ENCODE peak calls at places on chromosomes 2 and 18, in nine cellular contexts. A is SJSA1, O is GM12865, I is kidney, Y is prostate gland, Q is A549, C is colonic mucosa, W is stomach, K is heart right ventricle. S is an unnamed sample.

GRCh38 chr2:23711979-23712755 is 214.8 kb downstream of the ATAD2B start:
- DNase-seq in A (no peak), O (no peak), I (no peak), Y (no peak), Q (no peak), C (no peak), W (no peak), K (peak), S (no peak)

GRCh38 chr2:217182996-217183395 is 323.1 kb upstream of the TNP1 start:
- DNase-seq in A (no peak), O (no peak), I (no peak), Y (no peak), Q (no peak), C (no peak), W (no peak), K (no peak), S (no peak)

GRCh38 chr18:54075681-54076080 is 148.8 kb downstream of the MBD2 start:
- DNase-seq in A (no peak), O (no peak), I (no peak), Y (no peak), Q (no peak), C (no peak), W (no peak), K (no peak), S (no peak)

GRCh38 chr2:100529900-100530299 is 32.9 kb upstream of the PDCL3 start:
- DNase-seq in A (no peak), O (no peak), I (no peak), Y (no peak), Q (no peak), C (no peak), W (no peak), K (no peak), S (no peak)

GRCh38 chr2:96325038-96325883 is at the start of gene ITPRIPL1:
- DNase-seq in A (no peak), O (peak), I (no peak), Y (no peak), Q (no peak), C (no peak), W (no peak), K (peak), S (no peak)

GRCh38 chr2:47664817-47665216 is 118.1 kb upstream of the MSH6 start:
- DNase-seq in A (no peak), O (peak), I (no peak), Y (no peak), Q (peak), C (peak), W (no peak), K (no peak), S (no peak)

GRCh38 chr2:190723397-190724090 is 74.7 kb downstream of the NAB1 start:
- DNase-seq in A (no peak), O (no peak), I (no peak), Y (no peak), Q (no peak), C (no peak), W (no peak), K (no peak), S (no peak)

GRCh38 chr2:152369176-152369860 is 34.3 kb downstream of the FMNL2 start:
- DNase-seq in A (no peak), O (no peak), I (no peak), Y (no peak), Q (no peak), C (no peak), W (no peak), K (no peak), S (no peak)

GRCh38 chr2:187233811-187234210 is 214.2 kb downstream of the CALCRL start:
- DNase-seq in A (no peak), O (no peak), I (no peak), Y (no peak), Q (no peak), C (no peak), W (no peak), K (no peak), S (no peak)

GRCh38 chr2:143473206-143473605 is 344.0 kb downstream of the ARHGAP15 start:
- DNase-seq in A (no peak), O (no peak), I (no peak), Y (no peak), Q (no peak), C (no peak), W (no peak), K (no peak), S (no peak)

GRCh38 chr18:25896178-25896780 is 194.1 kb downstream of the SS18 start:
- DNase-seq in A (no peak), O (peak), I (no peak), Y (peak), Q (peak), C (peak), W (no peak), K (no peak), S (peak)

GRCh38 chr2:24048662-24049484 is 668 bp upstream of the FKBP1B start:
- DNase-seq in A (no peak), O (no peak), I (no peak), Y (no peak), Q (no peak), C (no peak), W (no peak), K (no peak), S (no peak)

GRCh38 chr18:70469916-70470315 is 181.1 kb downstream of the SOCS6 start:
- DNase-seq in A (no peak), O (no peak), I (no peak), Y (no peak), Q (no peak), C (no peak), W (no peak), K (no peak), S (no peak)

GRCh38 chr2:86314125-86314524 is 23.3 kb downstream of the REEP1 start:
- DNase-seq in A (no peak), O (no peak), I (no peak), Y (no peak), Q (no peak), C (no peak), W (peak), K (no peak), S (no peak)

GRCh38 chr2:231129216-231129615 is 4.4 kb upstream of the HTR2B start:
- DNase-seq in A (no peak), O (no peak), I (no peak), Y (no peak), Q (no peak), C (no peak), W (no peak), K (no peak), S (no peak)

GRCh38 chr2:96116424-96116878 is at the start of gene ADRA2B:
- DNase-seq in A (no peak), O (peak), I (peak), Y (peak), Q (peak), C (peak), W (peak), K (peak), S (no peak)

GRCh38 chr2:147026664-147027278 is 818.1 kb upstream of the ACVR2A start:
- DNase-seq in A (no peak), O (no peak), I (no peak), Y (no peak), Q (no peak), C (no peak), W (no peak), K (no peak), S (no peak)

GRCh38 chr2:14418110-14418509 is 214.4 kb upstream of the LRATD1 start:
- DNase-seq in A (no peak), O (peak), I (no peak), Y (no peak), Q (no peak), C (no peak), W (no peak), K (no peak), S (no peak)

GRCh38 chr2:183037660-183038340 is 457 bp downstream of the NCKAP1 start:
- DNase-seq in A (no peak), O (peak), I (no peak), Y (peak), Q (peak), C (peak), W (no peak), K (no peak), S (no peak)

GRCh38 chr2:71715241-71715750 is 261.9 kb downstream of the DYSF start:
- DNase-seq in A (no peak), O (no peak), I (no peak), Y (no peak), Q (no peak), C (no peak), W (no peak), K (no peak), S (no peak)

GRCh38 chr18:69817335-69817935 is 130.2 kb downstream of the CD226 start:
- DNase-seq in A (no peak), O (peak), I (no peak), Y (no peak), Q (no peak), C (no peak), W (no peak), K (no peak), S (no peak)

GRCh38 chr18:47342566-47342965 is 91.1 kb upstream of the SKOR2 start:
- DNase-seq in A (no peak), O (no peak), I (no peak), Y (no peak), Q (no peak), C (no peak), W (no peak), K (no peak), S (no peak)

GRCh38 chr18:47345291-47345690 is 93.8 kb upstream of the SKOR2 start:
- DNase-seq in A (no peak), O (no peak), I (no peak), Y (no peak), Q (no peak), C (no peak), W (no peak), K (no peak), S (no peak)

GRCh38 chr18:47345996-47346395 is 94.5 kb upstream of the SKOR2 start:
- DNase-seq in A (no peak), O (no peak), I (no peak), Y (no peak), Q (no peak), C (no peak), W (no peak), K (no peak), S (no peak)

DNA sequence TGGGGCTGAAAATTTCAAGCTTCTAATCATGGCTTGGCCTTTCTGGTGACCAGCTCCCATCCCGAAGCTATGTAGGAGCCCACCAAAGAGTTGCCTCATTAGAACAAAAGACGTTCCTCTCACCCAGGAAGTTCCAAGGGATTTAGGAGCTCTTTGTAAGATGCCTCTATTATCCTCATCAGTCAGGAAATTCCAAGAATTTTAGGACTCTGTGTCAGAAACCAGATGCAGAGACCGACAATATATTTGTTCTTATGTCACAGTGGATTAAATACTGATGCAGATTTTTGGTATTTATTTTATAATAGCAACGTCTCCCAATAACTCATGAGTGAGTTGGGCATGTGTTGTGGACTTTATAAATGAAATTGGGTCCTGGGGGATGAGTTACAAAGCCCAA is 91.8 kb upstream of the SKOR2 start:
- DNase-seq in A (no peak), O (no peak), I (no peak), Y (no peak), Q (no peak), C (no peak), W (no peak), K (no peak), S (no peak)
- H3K4me3 ChIP-seq in A (no peak), O (no peak), I (no peak), Y (no peak), Q (no peak), C (no peak), W (no peak), K (no peak), S (no peak)

GRCh38 chr2:201248288-201248844 is 12.0 kb upstream of the CASP8 start:
- DNase-seq in A (no peak), O (peak), I (no peak), Y (no peak), Q (no peak), C (no peak), W (no peak), K (no peak), S (no peak)
- H3K4me3 ChIP-seq in A (no peak), O (no peak), I (no peak), Y (no peak), Q (no peak), C (no peak), W (no peak), K (no peak), S (no peak)

GRCh38 chr2:66440011-66440542 is 5.2 kb downstream of the MEIS1 start:
- DNase-seq in A (no peak), O (no peak), I (peak), Y (no peak), Q (no peak), C (no peak), W (no peak), K (peak), S (no peak)

GRCh38 chr2:66438498-66439290 is 3.8 kb downstream of the MEIS1 start:
- DNase-seq in A (no peak), O (no peak), I (no peak), Y (no peak), Q (no peak), C (no peak), W (no peak), K (no peak), S (no peak)

GRCh38 chr2:66439291-66440010 is 4.5 kb downstream of the MEIS1 start:
- DNase-seq in A (no peak), O (no peak), I (peak), Y (no peak), Q (no peak), C (no peak), W (no peak), K (peak), S (no peak)

GRCh38 chr2:66441651-66442365 is 6.9 kb downstream of the MEIS1 start:
- DNase-seq in A (no peak), O (no peak), I (no peak), Y (no peak), Q (no peak), C (no peak), W (no peak), K (no peak), S (no peak)

GRCh38 chr2:66440692-66441091 is 5.8 kb downstream of the MEIS1 start:
- DNase-seq in A (no peak), O (no peak), I (peak), Y (no peak), Q (no peak), C (no peak), W (no peak), K (peak), S (no peak)
- H3K4me3 ChIP-seq in A (no peak), O (no peak), I (peak), Y (peak), Q (no peak), C (peak), W (peak), K (peak), S (no peak)

GRCh38 chr2:211354481-211354880 is 798.1 kb downstream of the CPS1 start:
- DNase-seq in A (no peak), O (no peak), I (no peak), Y (no peak), Q (no peak), C (no peak), W (no peak), K (no peak), S (no peak)
- H3K4me3 ChIP-seq in A (no peak), O (no peak), I (no peak), Y (no peak), Q (no peak), C (no peak), W (no peak), K (no peak), S (no peak)

GRCh38 chr2:78993518-78994148 is 31.9 kb upstream of the REG3G start:
- DNase-seq in A (no peak), O (no peak), I (peak), Y (no peak), Q (no peak), C (no peak), W (no peak), K (no peak), S (no peak)

GRCh38 chr2:78992807-78993517 is 32.5 kb upstream of the REG3G start:
- DNase-seq in A (no peak), O (no peak), I (peak), Y (no peak), Q (no peak), C (peak), W (peak), K (no peak), S (no peak)

GRCh38 chr2:78994789-78995188 is 30.7 kb upstream of the REG3G start:
- DNase-seq in A (no peak), O (no peak), I (no peak), Y (no peak), Q (no peak), C (no peak), W (no peak), K (no peak), S (no peak)

DNA sequence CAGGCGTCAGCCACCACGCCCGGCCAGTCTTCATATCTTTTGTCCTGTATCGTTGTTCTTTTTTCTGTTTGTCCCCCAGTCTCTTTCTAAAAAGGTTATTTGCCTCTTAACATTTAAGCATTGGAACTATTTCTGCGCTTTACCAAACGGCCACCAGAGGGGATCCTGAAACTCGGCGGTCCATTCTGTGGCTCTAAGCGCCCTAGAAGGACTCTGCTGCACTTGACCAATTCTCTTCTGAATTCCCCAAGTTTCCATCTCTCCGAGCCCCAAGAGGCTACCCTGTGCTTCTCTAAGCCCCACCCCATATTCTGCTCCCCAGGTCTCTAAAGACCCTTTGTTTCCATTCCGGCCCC is 33.1 kb upstream of the REG3G start:
- DNase-seq in A (no peak), O (no peak), I (no peak), Y (no peak), Q (peak), C (no peak), W (no peak), K (no peak), S (no peak)
- H3K4me3 ChIP-seq in A (no peak), O (no peak), I (peak), Y (no peak), Q (no peak), C (no peak), W (peak), K (peak), S (no peak)

DNA sequence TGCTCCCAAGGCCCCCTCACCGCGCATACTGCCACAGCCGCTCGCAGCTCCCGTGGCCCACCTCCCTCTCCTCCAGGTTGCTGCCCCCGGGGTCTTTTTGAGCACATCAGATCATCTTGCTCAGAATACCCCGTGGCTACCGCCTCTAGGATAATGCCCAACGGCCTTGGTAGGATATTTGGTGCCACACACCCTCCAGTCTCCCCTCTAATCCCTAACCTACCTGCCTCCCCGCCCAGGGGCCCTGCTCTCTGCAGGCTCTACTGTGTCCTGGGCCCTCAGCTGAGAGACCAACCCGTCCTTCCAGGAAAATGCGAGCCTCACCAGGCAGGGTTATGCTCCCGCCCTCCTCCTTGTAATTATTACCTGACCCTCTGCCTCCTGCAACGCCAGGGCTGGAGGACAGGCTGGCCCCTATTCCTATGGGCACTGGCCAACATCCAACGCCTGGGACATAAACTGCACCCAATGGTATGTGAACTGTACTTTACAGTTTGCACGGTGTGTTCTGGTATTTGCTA is 1.5 kb upstream of the MTCL1 start:
- DNase-seq in A (no peak), O (no peak), I (no peak), Y (no peak), Q (no peak), C (no peak), W (no peak), K (no peak), S (no peak)
- H3K4me3 ChIP-seq in A (no peak), O (peak), I (peak), Y (peak), Q (peak), C (peak), W (peak), K (peak), S (no peak)

GRCh38 chr2:170974304-170974993 is 45.4 kb downstream of the GORASP2 start:
- DNase-seq in A (no peak), O (no peak), I (no peak), Y (peak), Q (no peak), C (peak), W (peak), K (no peak), S (no peak)
- H3K4me3 ChIP-seq in A (peak), O (peak), I (peak), Y (peak), Q (peak), C (peak), W (peak), K (peak), S (peak)